ENCODE peak calls at places on chromosomes 13 and 19, in ten cellular contexts. One of them, this sample, is unnamed.

GRCh38 chr19:16202320-16203255 is 4.9 kb downstream of the AP1M1 start:
- DNase-seq in EL: no peak
- DNase-seq in LoVo: no peak
- DNase-seq in WTC11: no peak
- DNase-seq in T-helper 1 cell: no peak
- DNase-seq in stimulated activated CD4-positive, alpha-beta T cell treated with anti-CD3 and anti-CD28 coated beads, Interleukin-2, amount 100 ng/mL, for 4 hours: no peak
- DNase-seq in Caco-2: no peak
- DNase-seq in PC-9: no peak
- DNase-seq in astrocyte of the cerebellum: no peak
- DNase-seq in stimulated activated CD8-positive, alpha-beta memory T cell treated with anti-CD3 and anti-CD28 coated beads, Interleukin-4, amount 100 ng/mL, for 4 hours: no peak
- DNase-seq in this sample: no peak

GRCh38 chr13:75416327-75417005 is 65.5 kb downstream of the TBC1D4 start:
- DNase-seq in WTC11: no peak
- DNase-seq in LoVo: no peak
- DNase-seq in PC-9: no peak
- DNase-seq in astrocyte of the cerebellum: no peak
- DNase-seq in EL: no peak
- DNase-seq in Caco-2: no peak
- DNase-seq in T-helper 1 cell: no peak
- DNase-seq in stimulated activated CD4-positive, alpha-beta T cell treated with anti-CD3 and anti-CD28 coated beads, Interleukin-2, amount 100 ng/mL, for 4 hours: no peak
- DNase-seq in stimulated activated CD8-positive, alpha-beta memory T cell treated with anti-CD3 and anti-CD28 coated beads, Interleukin-4, amount 100 ng/mL, for 4 hours: no peak
- DNase-seq in this sample: no peak

GRCh38 chr13:36212789-36213188 is 1.6 kb downstream of the SOHLH2 start:
- DNase-seq in Caco-2: no peak
- DNase-seq in EL: no peak
- DNase-seq in T-helper 1 cell: no peak
- DNase-seq in PC-9: no peak
- DNase-seq in astrocyte of the cerebellum: no peak
- DNase-seq in stimulated activated CD4-positive, alpha-beta T cell treated with anti-CD3 and anti-CD28 coated beads, Interleukin-2, amount 100 ng/mL, for 4 hours: no peak
- DNase-seq in stimulated activated CD8-positive, alpha-beta memory T cell treated with anti-CD3 and anti-CD28 coated beads, Interleukin-4, amount 100 ng/mL, for 4 hours: no peak
- DNase-seq in WTC11: no peak
- DNase-seq in LoVo: no peak
- DNase-seq in this sample: no peak

GRCh38 chr13:30861163-30861562 is 44.9 kb upstream of the MEDAG start:
- DNase-seq in LoVo: no peak
- DNase-seq in stimulated activated CD4-positive, alpha-beta T cell treated with anti-CD3 and anti-CD28 coated beads, Interleukin-2, amount 100 ng/mL, for 4 hours: no peak
- DNase-seq in astrocyte of the cerebellum: no peak
- DNase-seq in EL: no peak
- DNase-seq in Caco-2: no peak
- DNase-seq in WTC11: no peak
- DNase-seq in PC-9: no peak
- DNase-seq in T-helper 1 cell: no peak
- DNase-seq in stimulated activated CD8-positive, alpha-beta memory T cell treated with anti-CD3 and anti-CD28 coated beads, Interleukin-4, amount 100 ng/mL, for 4 hours: no peak
- DNase-seq in this sample: no peak

GRCh38 chr13:71722206-71722605 is 144.8 kb downstream of the DACH1 start:
- DNase-seq in stimulated activated CD4-positive, alpha-beta T cell treated with anti-CD3 and anti-CD28 coated beads, Interleukin-2, amount 100 ng/mL, for 4 hours: no peak
- DNase-seq in Caco-2: no peak
- DNase-seq in EL: no peak
- DNase-seq in LoVo: no peak
- DNase-seq in stimulated activated CD8-positive, alpha-beta memory T cell treated with anti-CD3 and anti-CD28 coated beads, Interleukin-4, amount 100 ng/mL, for 4 hours: no peak
- DNase-seq in WTC11: no peak
- DNase-seq in PC-9: no peak
- DNase-seq in T-helper 1 cell: no peak
- DNase-seq in astrocyte of the cerebellum: no peak
- DNase-seq in this sample: no peak

GRCh38 chr13:28094311-28094710 is 6.1 kb downstream of the FLT3 start:
- DNase-seq in stimulated activated CD8-positive, alpha-beta memory T cell treated with anti-CD3 and anti-CD28 coated beads, Interleukin-4, amount 100 ng/mL, for 4 hours: no peak
- DNase-seq in T-helper 1 cell: no peak
- DNase-seq in EL: no peak
- DNase-seq in astrocyte of the cerebellum: no peak
- DNase-seq in PC-9: no peak
- DNase-seq in LoVo: no peak
- DNase-seq in Caco-2: no peak
- DNase-seq in WTC11: no peak
- DNase-seq in stimulated activated CD4-positive, alpha-beta T cell treated with anti-CD3 and anti-CD28 coated beads, Interleukin-2, amount 100 ng/mL, for 4 hours: no peak
- DNase-seq in this sample: no peak

GRCh38 chr13:79741006-79741405 is 260.1 kb downstream of the NDFIP2 start:
- DNase-seq in LoVo: no peak
- DNase-seq in T-helper 1 cell: no peak
- DNase-seq in EL: peak; percentile 22
- DNase-seq in stimulated activated CD8-positive, alpha-beta memory T cell treated with anti-CD3 and anti-CD28 coated beads, Interleukin-4, amount 100 ng/mL, for 4 hours: no peak
- DNase-seq in PC-9: no peak
- DNase-seq in stimulated activated CD4-positive, alpha-beta T cell treated with anti-CD3 and anti-CD28 coated beads, Interleukin-2, amount 100 ng/mL, for 4 hours: no peak
- DNase-seq in astrocyte of the cerebellum: peak; percentile 9
- DNase-seq in Caco-2: peak; percentile 37
- DNase-seq in WTC11: no peak
- DNase-seq in this sample: no peak

GRCh38 chr19:45630463-45630862 is 8.7 kb downstream of the EML2 start:
- DNase-seq in LoVo: peak; percentile 89
- DNase-seq in T-helper 1 cell: no peak
- DNase-seq in stimulated activated CD4-positive, alpha-beta T cell treated with anti-CD3 and anti-CD28 coated beads, Interleukin-2, amount 100 ng/mL, for 4 hours: no peak
- DNase-seq in Caco-2: no peak
- DNase-seq in stimulated activated CD8-positive, alpha-beta memory T cell treated with anti-CD3 and anti-CD28 coated beads, Interleukin-4, amount 100 ng/mL, for 4 hours: no peak
- DNase-seq in PC-9: peak; percentile 51
- DNase-seq in WTC11: no peak
- DNase-seq in EL: peak; percentile 97
- DNase-seq in astrocyte of the cerebellum: peak; percentile 88
- DNase-seq in this sample: peak; percentile 25